ENCODE peak calls at places on chromosomes 1 and 21, in nine cellular contexts. Z, Y, V, G, R, O, P, H and U are unnamed samples.

GRCh38 chr21:37281579-37281978 is 14.4 kb upstream of the VPS26C start:
- DNase-seq in Z (no peak), Y (no peak), V (no peak), G (no peak), R (no peak), O (no peak), P (no peak), H (no peak), U (no peak)

GRCh38 chr1:240029418-240029817 is 62.3 kb upstream of the FMN2 start:
- DNase-seq in Z (no peak), Y (no peak), V (no peak), G (peak; percentile 7), R (peak; percentile 39), O (no peak), P (no peak), H (no peak), U (no peak)

GRCh38 chr1:109391626-109392025 is 6.1 kb downstream of the SORT1 start:
- DNase-seq in Z (no peak), Y (peak; percentile 46), V (no peak), G (no peak), R (no peak), O (no peak), P (no peak), H (peak; percentile 56), U (no peak)

GRCh38 chr1:66090863-66091457 is 298.3 kb downstream of the PDE4B start:
- DNase-seq in Z (peak; percentile 59), Y (no peak), V (no peak), G (no peak), R (peak; percentile 31), O (no peak), P (no peak), H (no peak), U (no peak)

GRCh38 chr1:206842851-206843250 is 22.6 kb upstream of the IL20 start:
- DNase-seq in Z (no peak), Y (peak; percentile 1), V (no peak), G (no peak), R (no peak), O (no peak), P (no peak), H (no peak), U (no peak)

GRCh38 chr1:115069186-115069585 is 20.1 kb downstream of the TSPAN2 start:
- DNase-seq in Z (no peak), Y (no peak), V (peak; percentile 51), G (no peak), R (no peak), O (no peak), P (no peak), H (no peak), U (no peak)

GRCh38 chr1:9691726-9692125 is 40.2 kb downstream of the PIK3CD start:
- DNase-seq in Z (no peak), Y (no peak), V (no peak), G (no peak), R (no peak), O (no peak), P (no peak), H (no peak), U (no peak)

GRCh38 chr1:173243300-173243699 is 36.2 kb upstream of the TNFSF4 start:
- DNase-seq in Z (no peak), Y (no peak), V (no peak), G (no peak), R (no peak), O (no peak), P (no peak), H (no peak), U (no peak)

GRCh38 chr1:19208710-19209438 is 1.2 kb downstream of the UBR4 start:
- DNase-seq in Z (no peak), Y (no peak), V (no peak), G (no peak), R (no peak), O (no peak), P (no peak), H (no peak), U (no peak)

GRCh38 chr1:109923131-109923945 is 12.7 kb downstream of the CSF1 start:
- DNase-seq in Z (no peak), Y (peak; percentile 9), V (no peak), G (no peak), R (peak; percentile 68), O (no peak), P (peak; percentile 26), H (no peak), U (no peak)

GRCh38 chr1:165397945-165398344 is 41.4 kb upstream of the LMX1A start:
- DNase-seq in Z (no peak), Y (no peak), V (no peak), G (peak; percentile 63), R (peak; percentile 75), O (no peak), P (no peak), H (no peak), U (no peak)

GRCh38 chr1:22352896-22353295 is 98.8 kb upstream of the ZBTB40 start:
- DNase-seq in Z (no peak), Y (no peak), V (no peak), G (no peak), R (no peak), O (no peak), P (no peak), H (no peak), U (no peak)

GRCh38 chr1:227759345-227760300 is 24.4 kb downstream of the SNAP47 start:
- DNase-seq in Z (no peak), Y (no peak), V (peak; percentile 89), G (peak; percentile 98), R (no peak), O (peak; percentile 8), P (peak; percentile 79), H (no peak), U (no peak)

GRCh38 chr1:203424861-203425667 is 50.5 kb upstream of the PRELP start:
- DNase-seq in Z (no peak), Y (no peak), V (no peak), G (no peak), R (no peak), O (no peak), P (no peak), H (no peak), U (no peak)

GRCh38 chr1:219782929-219783328 is 145.4 kb downstream of the SLC30A10 start:
- DNase-seq in Z (no peak), Y (no peak), V (no peak), G (no peak), R (no peak), O (no peak), P (no peak), H (no peak), U (no peak)

GRCh38 chr1:34825455-34826081 is 32.8 kb downstream of the GJA4 start:
- DNase-seq in Z (no peak), Y (no peak), V (no peak), G (no peak), R (no peak), O (no peak), P (no peak), H (no peak), U (peak; percentile 39)

GRCh38 chr1:167881069-167881468 is 32.9 kb downstream of the ADCY10 start:
- DNase-seq in Z (no peak), Y (no peak), V (no peak), G (no peak), R (no peak), O (no peak), P (no peak), H (no peak), U (no peak)

GRCh38 chr1:159005676-159006075 is 4.0 kb upstream of the IFI16 start:
- DNase-seq in Z (no peak), Y (no peak), V (no peak), G (no peak), R (peak; percentile 89), O (no peak), P (no peak), H (no peak), U (no peak)

GRCh38 chr1:89724369-89725015 is 91.6 kb downstream of the LRRC8C start:
- DNase-seq in Z (no peak), Y (no peak), V (no peak), G (no peak), R (no peak), O (no peak), P (no peak), H (no peak), U (no peak)